ENCODE peak calls at places on chromosomes 5 and 9, in eight cellular contexts. M, D, Z, U, Q, G, A and X are unnamed samples.

GRCh38 chr5:81778642-81779041 is 27.7 kb upstream of the SSBP2 start:
- DNase-seq in Z (no peak), U (no peak), M (no peak), Q (no peak), A (peak; percentile 58), G (no peak), D (no peak), X (no peak)

GRCh38 chr5:96516631-96517071 is 83.6 kb upstream of the PCSK1 start:
- DNase-seq in A (no peak), Q (no peak), D (no peak), G (no peak), U (no peak), Z (no peak), M (no peak), X (no peak)

GRCh38 chr5:128764910-128765309 is 200.4 kb upstream of the SLC27A6 start:
- DNase-seq in D (no peak), Q (no peak), U (peak; percentile 20), G (no peak), A (no peak), Z (no peak), M (no peak), X (no peak)

GRCh38 chr9:113882181-113882580 is 6.1 kb downstream of the ZNF618 start:
- DNase-seq in M (no peak), A (no peak), D (no peak), U (no peak), Z (no peak), G (no peak), Q (no peak), X (no peak)

GRCh38 chr5:37136694-37137093 is 112.5 kb downstream of the CPLANE1 start:
- DNase-seq in D (no peak), M (no peak), U (no peak), A (no peak), Q (no peak), Z (no peak), G (no peak), X (no peak)

GRCh38 chr5:123754167-123754840 is 242.3 kb downstream of the CSNK1G3 start:
- DNase-seq in M (no peak), D (no peak), Q (no peak), U (no peak), G (peak; percentile 16), Z (no peak), A (no peak), X (no peak)

GRCh38 chr9:36970007-36970888 is 63.8 kb downstream of the PAX5 start:
- DNase-seq in M (no peak), D (no peak), Z (no peak), G (peak; percentile 16), A (peak; percentile 76), Q (no peak), U (no peak), X (no peak)

GRCh38 chr5:65061250-65061973 is 292.7 kb downstream of the CWC27 start:
- DNase-seq in M (no peak), G (no peak), Z (no peak), A (no peak), U (no peak), Q (no peak), D (no peak), X (no peak)

GRCh38 chr5:129652353-129653138 is 95.3 kb upstream of the MINAR2 start:
- DNase-seq in M (no peak), Z (no peak), D (no peak), U (no peak), G (no peak), A (peak; percentile 96), Q (no peak), X (no peak)

GRCh38 chr9:36572515-36573418 is at the start of gene MELK:
- DNase-seq in Q (peak; percentile 93), G (peak; percentile 53), U (peak; percentile 84), A (peak; percentile 84), Z (peak; percentile 88), D (peak; percentile 86), M (peak; percentile 44), X (peak; percentile 88)

GRCh38 chr5:34717426-34718327 is 61.5 kb downstream of the RAI14 start:
- DNase-seq in D (no peak), A (peak; percentile 53), G (peak; percentile 97), Z (no peak), U (no peak), Q (no peak), M (no peak), X (no peak)

GRCh38 chr5:53343187-53343586 is 137.2 kb upstream of the FST start:
- DNase-seq in Z (no peak), M (no peak), G (peak; percentile 91), A (peak; percentile 98), U (no peak), Q (no peak), D (no peak), X (no peak)

GRCh38 chr5:95081500-95082355 is 203.2 kb downstream of the MCTP1 start:
- DNase-seq in U (peak; percentile 29), Q (peak; percentile 34), D (no peak), G (peak; percentile 78), A (peak; percentile 84), Z (no peak), M (peak; percentile 26), X (no peak)

GRCh38 chr5:27465140-27465539 is 426.8 kb upstream of the CDH9 start:
- DNase-seq in U (no peak), A (no peak), G (no peak), M (no peak), Z (no peak), D (no peak), Q (no peak), X (no peak)

GRCh38 chr5:105030153-105030552 is 1467.6 kb upstream of the NUDT12 start:
- DNase-seq in Z (no peak), U (no peak), D (no peak), G (no peak), M (no peak), Q (no peak), A (no peak), X (no peak)

GRCh38 chr5:1887400-1888360 is 5.0 kb upstream of the IRX4 start:
- DNase-seq in G (no peak), D (no peak), A (peak; percentile 11), Z (no peak), Q (no peak), U (no peak), M (no peak), X (no peak)

GRCh38 chr5:113034182-113034773 is 57.7 kb downstream of the DCP2 start:
- DNase-seq in Q (no peak), D (no peak), Z (no peak), U (no peak), A (peak; percentile 62), G (peak; percentile 92), M (no peak), X (no peak)

GRCh38 chr9:100221538-100221937 is 122.5 kb downstream of the INVS start:
- DNase-seq in Z (no peak), U (no peak), M (no peak), D (no peak), G (no peak), Q (no peak), A (no peak), X (no peak)

GRCh38 chr9:100219347-100219746 is 120.3 kb downstream of the INVS start:
- DNase-seq in U (no peak), D (no peak), Q (peak; percentile 33), A (no peak), M (no peak), Z (no peak), G (no peak), X (no peak)

GRCh38 chr9:100220936-100221335 is 121.9 kb downstream of the INVS start:
- DNase-seq in M (no peak), G (no peak), U (no peak), D (no peak), A (no peak), Q (no peak), Z (no peak), X (no peak)

GRCh38 chr9:100227636-100228035 is 125.1 kb downstream of the TEX10 start:
- DNase-seq in D (no peak), Z (no peak), U (no peak), M (no peak), G (no peak), Q (no peak), A (no peak), X (no peak)

DNA sequence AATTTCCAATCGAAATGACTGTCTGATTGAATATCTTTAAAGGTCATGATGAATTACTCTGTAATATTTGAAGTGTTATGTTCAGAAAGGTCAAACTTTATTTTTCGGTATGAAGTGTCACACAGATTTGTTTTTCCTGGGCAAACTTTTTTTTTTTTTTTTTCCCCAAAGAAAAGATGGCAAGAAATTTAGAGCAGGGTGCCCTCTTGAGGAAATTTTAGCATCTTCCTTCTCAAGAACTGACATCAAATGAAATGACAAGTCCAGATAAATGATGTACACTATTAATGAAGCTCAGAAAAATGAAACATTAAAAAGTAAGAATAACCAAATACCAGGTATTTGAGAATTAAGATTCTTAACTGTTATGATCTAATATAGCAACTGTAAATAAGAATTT is 123.6 kb downstream of the INVS start:
- DNase-seq in D (no peak), Z (no peak), Q (no peak), M (no peak), U (no peak), A (peak; percentile 42), G (peak; percentile 33), X (no peak)
- TF ChIP-seq CTCF in D (peak; percentile 27), Z (peak; percentile 57), Q (peak; percentile 9), M (no peak), U (peak; percentile 27), A (peak; percentile 41), G (peak; percentile 77), X (peak; percentile 47)

DNA sequence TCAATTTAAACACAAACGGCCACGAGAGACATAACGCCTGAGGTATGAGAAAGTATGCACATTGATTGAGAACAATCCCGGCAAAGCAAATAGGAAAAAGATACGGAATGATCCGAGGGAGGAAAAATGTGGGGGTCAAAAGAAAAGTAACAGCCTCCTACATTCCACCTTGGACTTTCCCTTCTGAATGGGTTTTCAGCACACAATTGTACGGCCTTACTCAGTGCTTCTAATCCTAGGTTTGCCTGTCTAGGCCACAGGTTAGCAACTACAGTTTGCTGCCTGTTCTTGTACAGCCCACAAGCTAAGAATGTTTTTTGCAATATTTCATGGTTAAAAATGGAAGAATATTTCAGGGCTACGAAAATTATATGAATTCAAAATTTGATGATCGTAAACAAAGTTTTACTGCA is 46.2 kb upstream of the RNF20 start:
- DNase-seq in Z (no peak), Q (no peak), A (no peak), U (no peak), D (no peak), G (no peak), M (no peak), X (no peak)
- TF ChIP-seq CTCF in Z (no peak), Q (no peak), A (no peak), U (no peak), D (no peak), G (no peak), M (no peak), X (no peak)

GRCh38 chr5:169265888-169266287 is 35.1 kb downstream of the SLIT3 start:
- DNase-seq in Z (no peak), M (no peak), Q (peak; percentile 11), G (peak; percentile 3), A (peak; percentile 21), U (no peak), D (no peak), X (no peak)
- TF ChIP-seq CTCF in Z (peak; percentile 36), M (no peak), Q (no peak), G (peak; percentile 67), A (peak; percentile 31), U (no peak), D (no peak), X (peak; percentile 5)

DNA sequence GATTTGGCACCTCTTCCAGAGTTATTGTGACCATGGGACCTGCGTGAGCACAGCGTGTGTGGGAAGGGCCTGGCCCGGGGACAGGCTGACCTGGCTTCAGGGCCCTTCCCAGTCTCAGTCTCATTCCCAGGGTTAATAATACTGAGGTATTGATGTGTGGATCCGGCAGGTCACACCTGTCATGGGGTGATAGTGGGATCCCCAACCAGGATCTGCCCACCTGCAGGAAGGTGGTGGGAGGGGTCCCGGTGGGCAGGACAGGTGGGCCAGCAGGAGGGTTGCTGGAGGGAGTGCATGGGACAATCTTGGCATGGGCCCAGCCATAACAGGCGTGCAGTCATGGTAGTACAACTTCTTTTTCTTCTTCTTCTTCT is 55.4 kb downstream of the COL15A1 start:
- DNase-seq in Q (no peak), G (no peak), D (no peak), U (no peak), M (no peak), Z (no peak), A (no peak), X (no peak)
- TF ChIP-seq CTCF in Q (no peak), G (peak; percentile 48), D (no peak), U (no peak), M (no peak), Z (peak; percentile 16), A (no peak), X (no peak)